ENCODE peak calls at places on chromosomes 2 and 18, in seven cellular contexts. One of them, this sample, is unnamed.

GRCh38 chr2:62382757-62383156 is 123.2 kb downstream of the TMEM17 start:
- DNase-seq in K562: no peak
- DNase-seq in HepG2: no peak
- DNase-seq in SK-N-SH: no peak
- DNase-seq in GM12878: no peak
- DNase-seq in H1: no peak
- DNase-seq in GM12892: no peak
- DNase-seq in this sample: no peak

GRCh38 chr18:49861659-49862058 is 48.3 kb upstream of the ACAA2 start:
- DNase-seq in K562: peak; percentile 12
- DNase-seq in HepG2: no peak
- DNase-seq in SK-N-SH: no peak
- DNase-seq in GM12878: no peak
- DNase-seq in H1: no peak
- DNase-seq in GM12892: no peak
- DNase-seq in this sample: no peak

GRCh38 chr2:169452080-169452479 is 27.2 kb upstream of the BBS5 start:
- DNase-seq in K562: peak; percentile 78
- DNase-seq in HepG2: peak; percentile 61
- DNase-seq in SK-N-SH: peak; percentile 52
- DNase-seq in GM12878: no peak
- DNase-seq in H1: no peak
- DNase-seq in GM12892: no peak
- DNase-seq in this sample: no peak

GRCh38 chr18:77147418-77147852 is 14.9 kb upstream of the MBP start:
- DNase-seq in K562: no peak
- DNase-seq in HepG2: no peak
- DNase-seq in SK-N-SH: no peak
- DNase-seq in GM12878: no peak
- DNase-seq in H1: no peak
- DNase-seq in GM12892: no peak
- DNase-seq in this sample: no peak

GRCh38 chr2:120283649-120284048 is 31.0 kb downstream of the RALB start:
- DNase-seq in K562: no peak
- DNase-seq in HepG2: peak; percentile 65
- DNase-seq in SK-N-SH: no peak
- DNase-seq in GM12878: no peak
- DNase-seq in H1: no peak
- DNase-seq in GM12892: no peak
- DNase-seq in this sample: no peak

GRCh38 chr2:28319118-28320008 is 73.3 kb upstream of the FOSL2 start:
- DNase-seq in K562: no peak
- DNase-seq in HepG2: peak; percentile 24
- DNase-seq in SK-N-SH: no peak
- DNase-seq in GM12878: no peak
- DNase-seq in H1: no peak
- DNase-seq in GM12892: no peak
- DNase-seq in this sample: no peak

GRCh38 chr2:134145519-134145918 is 108.4 kb upstream of the MGAT5 start:
- DNase-seq in K562: no peak
- DNase-seq in HepG2: no peak
- DNase-seq in SK-N-SH: no peak
- DNase-seq in GM12878: no peak
- DNase-seq in H1: no peak
- DNase-seq in GM12892: no peak
- DNase-seq in this sample: no peak

GRCh38 chr2:73856214-73856613 is 27.5 kb downstream of the STAMBP start:
- DNase-seq in K562: no peak
- DNase-seq in HepG2: no peak
- DNase-seq in SK-N-SH: no peak
- DNase-seq in GM12878: no peak
- DNase-seq in H1: no peak
- DNase-seq in GM12892: no peak
- DNase-seq in this sample: no peak

GRCh38 chr18:22026362-22026761 is 143.0 kb upstream of the GATA6 start:
- DNase-seq in K562: no peak
- DNase-seq in HepG2: no peak
- DNase-seq in SK-N-SH: no peak
- DNase-seq in GM12878: no peak
- DNase-seq in H1: no peak
- DNase-seq in GM12892: no peak
- DNase-seq in this sample: no peak

GRCh38 chr2:19664651-19665050 is 237.1 kb downstream of the TTC32 start:
- DNase-seq in K562: no peak
- DNase-seq in HepG2: no peak
- DNase-seq in SK-N-SH: no peak
- DNase-seq in GM12878: no peak
- DNase-seq in H1: no peak
- DNase-seq in GM12892: no peak
- DNase-seq in this sample: no peak

GRCh38 chr2:240296611-240297552 is 138.6 kb upstream of the GPC1 start:
- DNase-seq in K562: no peak
- DNase-seq in HepG2: no peak
- DNase-seq in SK-N-SH: peak; percentile 17
- DNase-seq in GM12878: no peak
- DNase-seq in H1: no peak
- DNase-seq in GM12892: no peak
- DNase-seq in this sample: no peak

GRCh38 chr2:216159646-216160045 is 50.5 kb downstream of the XRCC5 start:
- DNase-seq in K562: no peak
- DNase-seq in HepG2: no peak
- DNase-seq in SK-N-SH: no peak
- DNase-seq in GM12878: no peak
- DNase-seq in H1: no peak
- DNase-seq in GM12892: no peak
- DNase-seq in this sample: no peak

GRCh38 chr2:216163518-216163917 is 54.4 kb downstream of the XRCC5 start:
- DNase-seq in K562: no peak
- DNase-seq in HepG2: no peak
- DNase-seq in SK-N-SH: no peak
- DNase-seq in GM12878: no peak
- DNase-seq in H1: no peak
- DNase-seq in GM12892: no peak
- DNase-seq in this sample: no peak

GRCh38 chr2:216160786-216161185 is 51.6 kb downstream of the XRCC5 start:
- DNase-seq in K562: no peak
- DNase-seq in HepG2: no peak
- DNase-seq in SK-N-SH: no peak
- DNase-seq in GM12878: no peak
- DNase-seq in H1: no peak
- DNase-seq in GM12892: no peak
- DNase-seq in this sample: no peak

GRCh38 chr2:216164087-216164486 is 54.9 kb downstream of the XRCC5 start:
- DNase-seq in K562: no peak
- DNase-seq in HepG2: peak; percentile 37
- DNase-seq in SK-N-SH: no peak
- DNase-seq in GM12878: no peak
- DNase-seq in H1: no peak
- DNase-seq in GM12892: no peak
- DNase-seq in this sample: no peak

DNA sequence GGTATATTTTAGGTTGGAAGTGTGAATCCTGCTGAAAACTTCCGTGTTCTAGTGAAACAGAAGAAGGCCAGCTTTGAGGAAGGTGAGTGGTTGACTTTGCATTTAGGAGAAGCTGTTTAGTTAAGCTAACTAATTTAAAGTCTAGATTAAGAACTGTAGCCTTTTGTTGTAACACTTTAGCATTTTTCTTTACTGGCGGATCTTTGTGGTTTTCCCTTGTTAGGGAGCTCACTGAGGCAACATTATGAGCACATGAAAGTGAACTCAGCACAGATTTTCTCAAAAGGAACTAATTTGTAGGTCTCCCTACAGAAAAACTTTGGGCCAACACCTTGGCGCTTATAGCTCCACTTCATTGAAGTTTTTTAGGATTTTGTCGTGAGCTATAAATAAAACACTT is 52.8 kb downstream of the XRCC5 start:
- DNase-seq in K562: no peak
- DNase-seq in HepG2: no peak
- DNase-seq in SK-N-SH: no peak
- DNase-seq in GM12878: no peak
- DNase-seq in H1: no peak
- DNase-seq in GM12892: no peak
- DNase-seq in this sample: no peak
- TF ChIP-seq TAF1 in K562: no peak
- TF ChIP-seq TAF1 in HepG2: no peak
- TF ChIP-seq TAF1 in SK-N-SH: no peak
- TF ChIP-seq TAF1 in GM12878: no peak
- TF ChIP-seq TAF1 in H1: no peak
- TF ChIP-seq TAF1 in GM12892: no peak
- TF ChIP-seq TAF1 in this sample: no peak

DNA sequence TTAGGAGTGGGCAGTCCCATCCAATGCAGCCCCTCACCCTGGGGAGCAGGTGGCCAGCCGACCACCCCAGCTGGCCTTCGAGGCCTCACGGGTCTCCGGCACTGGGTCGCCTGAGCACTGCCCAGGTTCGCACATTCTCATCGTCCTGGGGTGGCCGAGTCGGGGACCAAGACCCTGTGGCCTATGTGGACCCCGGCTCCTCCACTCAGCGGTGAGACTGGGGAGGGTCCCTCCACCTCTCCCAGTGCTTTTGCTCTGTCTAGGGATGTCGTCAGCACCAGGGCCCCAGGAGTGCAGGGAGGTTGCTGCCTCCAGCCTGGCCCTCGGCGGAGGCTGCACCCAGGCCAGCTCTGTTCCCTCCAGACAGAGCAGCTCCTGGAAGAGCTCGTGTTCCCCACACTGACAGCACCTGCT is 89.6 kb downstream of the TPO start:
- DNase-seq in K562: no peak
- DNase-seq in HepG2: no peak
- DNase-seq in SK-N-SH: no peak
- DNase-seq in GM12878: no peak
- DNase-seq in H1: no peak
- DNase-seq in GM12892: no peak
- DNase-seq in this sample: no peak
- TF ChIP-seq TAF1 in K562: no peak
- TF ChIP-seq TAF1 in HepG2: no peak
- TF ChIP-seq TAF1 in SK-N-SH: no peak
- TF ChIP-seq TAF1 in GM12878: no peak
- TF ChIP-seq TAF1 in H1: no peak
- TF ChIP-seq TAF1 in GM12892: no peak
- TF ChIP-seq TAF1 in this sample: no peak

GRCh38 chr18:72543362-72544055 is 633 bp downstream of the CBLN2 start:
- DNase-seq in K562: no peak
- DNase-seq in HepG2: no peak
- DNase-seq in SK-N-SH: peak; percentile 65
- DNase-seq in GM12878: no peak
- DNase-seq in H1: peak; percentile 56
- DNase-seq in GM12892: peak; percentile 10
- DNase-seq in this sample: peak; percentile 8

GRCh38 chr18:72542993-72543361 is 1.2 kb downstream of the CBLN2 start:
- DNase-seq in K562: no peak
- DNase-seq in HepG2: no peak
- DNase-seq in SK-N-SH: peak; percentile 63
- DNase-seq in GM12878: no peak
- DNase-seq in H1: no peak
- DNase-seq in GM12892: no peak
- DNase-seq in this sample: peak; percentile 9

GRCh38 chr18:72541871-72542690 is 2.1 kb downstream of the CBLN2 start:
- DNase-seq in K562: no peak
- DNase-seq in HepG2: no peak
- DNase-seq in SK-N-SH: peak; percentile 79
- DNase-seq in GM12878: no peak
- DNase-seq in H1: peak; percentile 81
- DNase-seq in GM12892: peak; percentile 9
- DNase-seq in this sample: no peak

GRCh38 chr18:72544092-72544886 is at the start of gene CBLN2:
- DNase-seq in K562: peak; percentile 23
- DNase-seq in HepG2: peak; percentile 23
- DNase-seq in SK-N-SH: peak; percentile 92
- DNase-seq in GM12878: no peak
- DNase-seq in H1: peak; percentile 89
- DNase-seq in GM12892: peak; percentile 68
- DNase-seq in this sample: peak; percentile 76

GRCh38 chr18:72539861-72540260 is 4.3 kb downstream of the CBLN2 start:
- DNase-seq in K562: no peak
- DNase-seq in HepG2: no peak
- DNase-seq in SK-N-SH: no peak
- DNase-seq in GM12878: no peak
- DNase-seq in H1: no peak
- DNase-seq in GM12892: no peak
- DNase-seq in this sample: no peak
- TF ChIP-seq TAF1 in K562: no peak
- TF ChIP-seq TAF1 in HepG2: no peak
- TF ChIP-seq TAF1 in SK-N-SH: no peak
- TF ChIP-seq TAF1 in GM12878: no peak
- TF ChIP-seq TAF1 in H1: no peak
- TF ChIP-seq TAF1 in GM12892: no peak
- TF ChIP-seq TAF1 in this sample: no peak

GRCh38 chr2:60554649-60555065 is 1.2 kb upstream of the BCL11A start:
- DNase-seq in K562: no peak
- DNase-seq in HepG2: no peak
- DNase-seq in SK-N-SH: peak; percentile 52
- DNase-seq in GM12878: no peak
- DNase-seq in H1: peak; percentile 63
- DNase-seq in GM12892: no peak
- DNase-seq in this sample: no peak

GRCh38 chr2:60552851-60553495 is 481 bp downstream of the BCL11A start:
- DNase-seq in K562: no peak
- DNase-seq in HepG2: no peak
- DNase-seq in SK-N-SH: no peak
- DNase-seq in GM12878: no peak
- DNase-seq in H1: peak; percentile 50
- DNase-seq in GM12892: no peak
- DNase-seq in this sample: no peak

GRCh38 chr2:60553496-60553991 is at the start of gene BCL11A:
- DNase-seq in K562: peak; percentile 7
- DNase-seq in HepG2: peak; percentile 35
- DNase-seq in SK-N-SH: peak; percentile 83
- DNase-seq in GM12878: no peak
- DNase-seq in H1: peak; percentile 66
- DNase-seq in GM12892: no peak
- DNase-seq in this sample: no peak

GRCh38 chr2:60555066-60555793 is 1.8 kb upstream of the BCL11A start:
- DNase-seq in K562: peak; percentile 51
- DNase-seq in HepG2: peak; percentile 52
- DNase-seq in SK-N-SH: peak; percentile 73
- DNase-seq in GM12878: no peak
- DNase-seq in H1: peak; percentile 77
- DNase-seq in GM12892: peak; percentile 39
- DNase-seq in this sample: no peak

DNA sequence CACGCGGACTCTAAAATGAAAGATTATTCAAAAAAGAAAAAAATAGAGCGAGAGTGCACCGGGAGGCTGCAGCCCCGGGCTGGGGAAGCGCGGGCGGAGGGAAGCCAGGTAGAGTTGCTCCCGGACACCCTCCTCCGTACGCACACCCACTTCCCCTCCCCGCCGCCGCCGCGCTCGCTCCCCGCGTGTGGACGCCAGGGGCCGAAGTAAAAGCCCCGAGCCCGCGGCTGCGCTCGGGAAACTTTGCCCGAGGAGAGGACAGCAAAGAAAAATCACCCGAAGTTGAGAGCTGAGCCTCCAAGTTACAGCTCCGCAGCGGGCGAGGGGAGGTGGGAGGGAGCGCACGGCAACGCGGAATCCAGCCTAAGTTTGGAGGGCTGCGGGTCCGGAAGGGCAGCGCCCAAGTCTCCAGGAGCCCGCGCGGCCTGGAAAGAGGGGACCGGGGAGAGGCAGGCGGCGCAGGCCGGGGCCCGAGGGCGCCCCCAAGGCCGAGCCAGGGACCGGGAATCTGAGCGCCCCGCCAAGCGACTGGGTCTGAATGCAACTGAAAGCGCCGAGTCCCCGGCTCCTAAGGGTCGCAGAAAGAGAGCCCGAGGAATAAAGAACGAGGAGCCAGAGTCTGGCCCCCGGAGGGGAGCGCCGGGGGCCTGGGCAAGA is 666 bp upstream of the BCL11A start:
- DNase-seq in K562: peak; percentile 8
- DNase-seq in HepG2: no peak
- DNase-seq in SK-N-SH: peak; percentile 47
- DNase-seq in GM12878: no peak
- DNase-seq in H1: peak; percentile 80
- DNase-seq in GM12892: no peak
- DNase-seq in this sample: no peak
- TF ChIP-seq TAF1 in K562: no peak
- TF ChIP-seq TAF1 in HepG2: no peak
- TF ChIP-seq TAF1 in SK-N-SH: no peak
- TF ChIP-seq TAF1 in GM12878: no peak
- TF ChIP-seq TAF1 in H1: no peak
- TF ChIP-seq TAF1 in GM12892: no peak
- TF ChIP-seq TAF1 in this sample: no peak